ENCODE peak calls at places on chromosome 20, in eight cellular contexts. One of them, this sample, is unnamed. For H3K9me3, the result is how much of the 10 kb centered on the place peaks cover.

GRCh38 chr20:37986873-37987601 is 46.2 kb downstream of the TTI1 start:
- DNase-seq in A673: no peak
- DNase-seq in HCT116: no peak
- DNase-seq in right atrium auricular region: peak
- DNase-seq in GM23248: peak
- DNase-seq in Karpas-422: no peak
- DNase-seq in naive thymus-derived CD4-positive, alpha-beta T cell: no peak
- DNase-seq in tibial nerve: no peak
- DNase-seq in this sample: peak

GRCh38 chr20:51583499-51583898 is 41.0 kb upstream of the NFATC2 start:
- DNase-seq in HCT116: no peak
- DNase-seq in tibial nerve: no peak
- DNase-seq in GM23248: no peak
- DNase-seq in right atrium auricular region: no peak
- DNase-seq in naive thymus-derived CD4-positive, alpha-beta T cell: no peak
- DNase-seq in A673: no peak
- DNase-seq in Karpas-422: no peak
- DNase-seq in this sample: no peak

GRCh38 chr20:59827138-59828056 is 106.0 kb downstream of the SYCP2 start:
- DNase-seq in Karpas-422: no peak
- DNase-seq in naive thymus-derived CD4-positive, alpha-beta T cell: no peak
- DNase-seq in A673: no peak
- DNase-seq in tibial nerve: no peak
- DNase-seq in right atrium auricular region: peak
- DNase-seq in GM23248: no peak
- DNase-seq in HCT116: no peak
- DNase-seq in this sample: no peak

GRCh38 chr20:57301026-57301425 is 28.6 kb upstream of the SPO11 start:
- DNase-seq in naive thymus-derived CD4-positive, alpha-beta T cell: no peak
- DNase-seq in tibial nerve: no peak
- DNase-seq in GM23248: no peak
- DNase-seq in Karpas-422: no peak
- DNase-seq in right atrium auricular region: no peak
- DNase-seq in A673: no peak
- DNase-seq in HCT116: no peak
- DNase-seq in this sample: no peak

GRCh38 chr20:59650418-59650817 is 46.1 kb downstream of the PHACTR3 start:
- DNase-seq in right atrium auricular region: peak
- DNase-seq in A673: no peak
- DNase-seq in HCT116: no peak
- DNase-seq in GM23248: no peak
- DNase-seq in tibial nerve: no peak
- DNase-seq in Karpas-422: no peak
- DNase-seq in naive thymus-derived CD4-positive, alpha-beta T cell: no peak
- DNase-seq in this sample: no peak

GRCh38 chr20:51586005-51586440 is 43.5 kb upstream of the NFATC2 start:
- DNase-seq in HCT116: peak
- DNase-seq in A673: no peak
- DNase-seq in GM23248: peak
- DNase-seq in right atrium auricular region: no peak
- DNase-seq in tibial nerve: no peak
- DNase-seq in Karpas-422: no peak
- DNase-seq in naive thymus-derived CD4-positive, alpha-beta T cell: no peak
- DNase-seq in this sample: no peak

GRCh38 chr20:3648941-3649340 is 14.3 kb downstream of the GFRA4 start:
- DNase-seq in GM23248: no peak
- DNase-seq in right atrium auricular region: no peak
- DNase-seq in A673: no peak
- DNase-seq in tibial nerve: no peak
- DNase-seq in naive thymus-derived CD4-positive, alpha-beta T cell: no peak
- DNase-seq in Karpas-422: no peak
- DNase-seq in HCT116: no peak
- DNase-seq in this sample: no peak

GRCh38 chr20:46512943-46513844 is at the start of gene ZNF334:
- DNase-seq in naive thymus-derived CD4-positive, alpha-beta T cell: peak
- DNase-seq in A673: peak
- DNase-seq in right atrium auricular region: no peak
- DNase-seq in GM23248: peak
- DNase-seq in HCT116: no peak
- DNase-seq in tibial nerve: peak
- DNase-seq in Karpas-422: peak
- DNase-seq in this sample: peak

GRCh38 chr20:30937790-30938189 is 319.7 kb upstream of the DEFB115 start:
- DNase-seq in naive thymus-derived CD4-positive, alpha-beta T cell: no peak
- DNase-seq in HCT116: no peak
- DNase-seq in GM23248: no peak
- DNase-seq in Karpas-422: no peak
- DNase-seq in A673: no peak
- DNase-seq in right atrium auricular region: no peak
- DNase-seq in tibial nerve: no peak
- DNase-seq in this sample: no peak
- H3K9me3 ChIP-seq in naive thymus-derived CD4-positive, alpha-beta T cell: under half
- H3K9me3 ChIP-seq in HCT116: under half
- H3K9me3 ChIP-seq in GM23248: under half
- H3K9me3 ChIP-seq in Karpas-422: under half
- H3K9me3 ChIP-seq in A673: under half
- H3K9me3 ChIP-seq in right atrium auricular region: under half
- H3K9me3 ChIP-seq in tibial nerve: under half
- H3K9me3 ChIP-seq in this sample: under half

GRCh38 chr20:19009071-19009688 is 195.6 kb downstream of the SCP2D1 start:
- DNase-seq in right atrium auricular region: no peak
- DNase-seq in HCT116: no peak
- DNase-seq in GM23248: no peak
- DNase-seq in naive thymus-derived CD4-positive, alpha-beta T cell: no peak
- DNase-seq in A673: no peak
- DNase-seq in Karpas-422: peak
- DNase-seq in tibial nerve: no peak
- DNase-seq in this sample: no peak
- H3K4me3 ChIP-seq in right atrium auricular region: no peak
- H3K4me3 ChIP-seq in HCT116: no peak
- H3K4me3 ChIP-seq in GM23248: no peak
- H3K4me3 ChIP-seq in naive thymus-derived CD4-positive, alpha-beta T cell: no peak
- H3K4me3 ChIP-seq in A673: no peak
- H3K4me3 ChIP-seq in Karpas-422: no peak
- H3K4me3 ChIP-seq in tibial nerve: no peak
- H3K4me3 ChIP-seq in this sample: no peak

GRCh38 chr20:48012401-48012974 is 227.2 kb upstream of the SULF2 start:
- DNase-seq in naive thymus-derived CD4-positive, alpha-beta T cell: no peak
- DNase-seq in tibial nerve: no peak
- DNase-seq in GM23248: peak
- DNase-seq in right atrium auricular region: no peak
- DNase-seq in HCT116: no peak
- DNase-seq in A673: no peak
- DNase-seq in Karpas-422: peak
- DNase-seq in this sample: no peak
- H3K9me3 ChIP-seq in naive thymus-derived CD4-positive, alpha-beta T cell: under half
- H3K9me3 ChIP-seq in tibial nerve: under half
- H3K9me3 ChIP-seq in GM23248: under half
- H3K9me3 ChIP-seq in right atrium auricular region: under half
- H3K9me3 ChIP-seq in HCT116: under half
- H3K9me3 ChIP-seq in A673: under half
- H3K9me3 ChIP-seq in Karpas-422: under half
- H3K9me3 ChIP-seq in this sample: under half

GRCh38 chr20:23086931-23087411 is 847 bp upstream of the CD93 start:
- DNase-seq in right atrium auricular region: no peak
- DNase-seq in tibial nerve: no peak
- DNase-seq in A673: no peak
- DNase-seq in naive thymus-derived CD4-positive, alpha-beta T cell: no peak
- DNase-seq in GM23248: no peak
- DNase-seq in HCT116: no peak
- DNase-seq in Karpas-422: no peak
- DNase-seq in this sample: no peak
- H3K4me3 ChIP-seq in right atrium auricular region: no peak
- H3K4me3 ChIP-seq in tibial nerve: no peak
- H3K4me3 ChIP-seq in A673: no peak
- H3K4me3 ChIP-seq in naive thymus-derived CD4-positive, alpha-beta T cell: no peak
- H3K4me3 ChIP-seq in GM23248: no peak
- H3K4me3 ChIP-seq in HCT116: no peak
- H3K4me3 ChIP-seq in Karpas-422: no peak
- H3K4me3 ChIP-seq in this sample: no peak

GRCh38 chr20:63881451-63882226 is 13.3 kb upstream of the DNAJC5 start:
- DNase-seq in GM23248: no peak
- DNase-seq in Karpas-422: no peak
- DNase-seq in right atrium auricular region: no peak
- DNase-seq in A673: no peak
- DNase-seq in HCT116: no peak
- DNase-seq in tibial nerve: no peak
- DNase-seq in naive thymus-derived CD4-positive, alpha-beta T cell: no peak
- DNase-seq in this sample: no peak
- H3K9me3 ChIP-seq in GM23248: under half
- H3K9me3 ChIP-seq in Karpas-422: under half
- H3K9me3 ChIP-seq in right atrium auricular region: under half
- H3K9me3 ChIP-seq in A673: under half
- H3K9me3 ChIP-seq in HCT116: under half
- H3K9me3 ChIP-seq in tibial nerve: under half
- H3K9me3 ChIP-seq in naive thymus-derived CD4-positive, alpha-beta T cell: under half
- H3K9me3 ChIP-seq in this sample: under half

DNA sequence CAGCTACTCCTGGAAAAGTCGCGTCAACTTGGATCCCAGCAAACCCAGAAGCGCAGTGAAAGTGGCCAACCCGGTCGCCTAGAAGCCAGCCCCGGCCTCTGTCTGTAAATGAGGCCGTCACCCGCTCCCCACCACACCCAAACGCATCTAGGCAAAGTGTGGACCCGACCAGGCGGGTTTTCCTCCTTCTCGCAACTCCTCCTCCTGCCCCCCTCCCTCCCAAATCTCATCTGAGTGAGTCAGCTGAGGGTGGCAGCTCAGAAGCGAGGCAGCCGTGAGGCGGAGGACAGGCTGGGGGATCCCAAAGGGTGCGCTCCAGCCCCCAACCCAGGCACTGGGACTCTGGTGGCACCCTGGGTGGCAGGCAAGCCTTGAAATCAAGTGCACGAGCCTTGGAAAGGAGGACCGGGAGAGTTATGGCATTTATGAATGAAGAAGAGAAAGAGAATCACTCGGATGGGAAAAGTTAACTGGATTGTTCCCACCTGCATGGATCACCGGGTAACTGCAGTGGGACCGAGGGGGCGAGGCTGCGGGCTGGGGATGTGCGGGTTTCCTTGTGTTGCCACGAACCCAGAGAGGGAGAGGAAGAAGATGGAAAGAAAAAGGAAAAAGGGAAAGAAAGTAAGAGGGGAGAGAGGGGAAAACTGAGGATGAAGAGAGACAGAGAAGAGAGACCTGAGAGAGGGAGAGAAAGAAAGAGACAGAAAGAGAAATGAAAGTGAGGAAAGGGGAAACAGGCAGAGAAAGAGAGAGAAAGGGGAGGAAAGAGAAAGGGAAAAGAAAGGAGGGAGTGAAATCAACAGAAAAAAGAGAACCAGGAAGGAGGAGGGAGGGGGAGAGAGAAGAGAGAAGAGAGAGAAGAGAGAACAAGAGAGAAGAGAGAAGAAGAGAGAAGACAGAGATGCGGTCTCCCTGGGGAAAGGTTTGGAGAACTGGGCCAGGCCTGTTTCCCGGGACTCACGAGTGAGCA is at the start of gene APCDD1L:
- DNase-seq in right atrium auricular region: no peak
- DNase-seq in Karpas-422: no peak
- DNase-seq in GM23248: peak
- DNase-seq in A673: no peak
- DNase-seq in naive thymus-derived CD4-positive, alpha-beta T cell: no peak
- DNase-seq in HCT116: no peak
- DNase-seq in tibial nerve: no peak
- DNase-seq in this sample: no peak
- H3K4me3 ChIP-seq in right atrium auricular region: peak
- H3K4me3 ChIP-seq in Karpas-422: no peak
- H3K4me3 ChIP-seq in GM23248: peak
- H3K4me3 ChIP-seq in A673: no peak
- H3K4me3 ChIP-seq in naive thymus-derived CD4-positive, alpha-beta T cell: no peak
- H3K4me3 ChIP-seq in HCT116: no peak
- H3K4me3 ChIP-seq in tibial nerve: peak
- H3K4me3 ChIP-seq in this sample: peak

DNA sequence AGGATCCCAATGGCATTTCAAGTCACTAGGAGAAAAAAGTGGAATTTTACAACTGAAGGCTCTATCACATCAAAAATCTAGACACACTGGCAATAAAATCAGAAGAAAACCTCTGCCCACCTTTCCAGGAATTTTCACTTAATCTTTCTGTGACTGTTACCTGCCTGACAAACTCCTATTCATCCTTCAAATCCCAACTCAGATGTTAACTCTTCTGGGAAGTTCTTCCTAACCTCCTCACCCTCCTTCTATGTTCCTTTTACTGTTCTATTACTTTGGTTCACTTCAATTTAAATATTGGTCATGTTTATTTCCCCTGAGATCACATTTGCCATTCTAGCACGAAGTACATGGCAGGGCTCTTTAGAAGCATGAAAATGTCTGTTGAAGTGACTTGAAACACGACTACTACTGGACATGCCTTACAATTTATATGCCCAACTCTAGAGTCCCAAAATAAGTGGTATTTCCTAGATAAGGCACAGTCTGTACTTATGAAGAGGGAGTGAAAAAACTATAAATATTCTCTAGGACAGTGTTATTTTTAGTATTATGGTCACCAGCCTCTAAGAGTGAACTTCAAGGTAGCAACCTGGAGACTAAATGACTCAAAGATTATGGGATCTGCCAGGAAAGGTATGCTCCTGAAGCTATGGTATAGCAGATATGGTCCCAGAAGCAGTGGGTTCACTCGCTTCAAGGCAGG is 17.1 kb downstream of the CHD6 start:
- DNase-seq in GM23248: no peak
- DNase-seq in Karpas-422: no peak
- DNase-seq in HCT116: no peak
- DNase-seq in tibial nerve: no peak
- DNase-seq in right atrium auricular region: no peak
- DNase-seq in A673: no peak
- DNase-seq in naive thymus-derived CD4-positive, alpha-beta T cell: no peak
- DNase-seq in this sample: no peak
- H3K9me3 ChIP-seq in GM23248: under half
- H3K9me3 ChIP-seq in Karpas-422: half or more
- H3K9me3 ChIP-seq in HCT116: under half
- H3K9me3 ChIP-seq in tibial nerve: under half
- H3K9me3 ChIP-seq in right atrium auricular region: under half
- H3K9me3 ChIP-seq in A673: half or more
- H3K9me3 ChIP-seq in naive thymus-derived CD4-positive, alpha-beta T cell: half or more
- H3K9me3 ChIP-seq in this sample: under half

This sample was measured in uterus.